ENCODE peak calls at places on chromosomes 2 and 18, in eight cellular contexts. U is Caki2; O is EL; D is NCI-H510A; Y is activated effector memory CD4-positive, alpha-beta T cell treated with anti-CD3 and anti-CD28 coated beads, Interleukin-2, amount 50 U/mL, for 16 hours; J is suprapubic skin; P is kidney; Z is GDM1. L is an unnamed sample.
A peak's percentile ranks its signal among the peaks of the same experiment; 100 is the strongest.

GRCh38 chr18:59372975-59373374 is 13.9 kb upstream of the LMAN1 start:
- DNase-seq in D (no peak), P (no peak), J (no peak), U (no peak), Y (no peak), O (no peak), Z (no peak), L (no peak)

GRCh38 chr2:41647468-41648042 is 400.3 kb upstream of the PKDCC start:
- DNase-seq in U (no peak), J (no peak), Z (no peak), P (no peak), Y (no peak), D (no peak), O (no peak), L (no peak)

GRCh38 chr2:159941729-159942128 is 120.7 kb downstream of the PLA2R1 start:
- DNase-seq in O (no peak), Y (no peak), J (no peak), P (no peak), Z (no peak), U (no peak), D (no peak), L (no peak)

GRCh38 chr2:207635468-207636200 is 10.4 kb upstream of the METTL21A start:
- DNase-seq in D (no peak), J (no peak), Z (no peak), U (no peak), P (no peak), Y (no peak), O (peak; percentile 68), L (no peak)

GRCh38 chr18:10015941-10016819 is 102.4 kb downstream of the VAPA start:
- DNase-seq in P (no peak), D (no peak), O (peak; percentile 97), U (peak; percentile 91), J (no peak), Z (no peak), Y (no peak), L (no peak)

GRCh38 chr2:168097431-168097830 is 150.0 kb downstream of the STK39 start:
- DNase-seq in Z (no peak), U (peak; percentile 94), D (no peak), O (no peak), Y (no peak), J (no peak), P (no peak), L (no peak)

GRCh38 chr2:14634223-14634884 is 1.8 kb downstream of the LRATD1 start:
- DNase-seq in U (peak; percentile 83), Z (no peak), P (peak; percentile 93), D (peak; percentile 67), Y (no peak), J (peak; percentile 87), O (peak; percentile 72), L (peak; percentile 42)

GRCh38 chr2:234437642-234438321 is 59.1 kb downstream of the ARL4C start:
- DNase-seq in Z (no peak), O (no peak), U (no peak), D (no peak), Y (no peak), P (no peak), J (no peak), L (no peak)

GRCh38 chr2:236998250-236998649 is 87.4 kb upstream of the COPS8 start:
- DNase-seq in O (peak; percentile 4), U (peak; percentile 23), D (no peak), J (no peak), Y (no peak), Z (no peak), P (no peak), L (no peak)

GRCh38 chr18:6835345-6835744 is 105.8 kb downstream of the ARHGAP28 start:
- DNase-seq in P (no peak), U (no peak), J (no peak), Y (no peak), Z (no peak), O (no peak), D (no peak), L (no peak)

GRCh38 chr2:59528525-59528924 is 1024.9 kb downstream of the BCL11A start:
- DNase-seq in D (no peak), U (no peak), P (no peak), J (no peak), Z (peak; percentile 25), O (no peak), Y (no peak), L (no peak)

GRCh38 chr2:232925153-232925768 is 55.2 kb downstream of the SNORC start:
- DNase-seq in P (no peak), Z (no peak), U (no peak), Y (no peak), J (no peak), D (no peak), O (no peak), L (no peak)

GRCh38 chr2:207514451-207514850 is 15.3 kb upstream of the CREB1 start:
- DNase-seq in J (no peak), O (no peak), U (no peak), Y (no peak), Z (no peak), P (no peak), D (no peak), L (no peak)

GRCh38 chr2:215712850-215713230 is 277.0 kb upstream of the FN1 start:
- DNase-seq in O (peak; percentile 13), U (peak; percentile 81), J (no peak), Z (no peak), Y (no peak), D (no peak), P (no peak), L (no peak)

GRCh38 chr2:162929571-162929970 is 91.0 kb upstream of the KCNH7 start:
- DNase-seq in P (no peak), O (peak; percentile 10), D (no peak), Y (no peak), J (no peak), Z (no peak), U (peak; percentile 56), L (no peak)

GRCh38 chr2:128695646-128696240 is 377.1 kb upstream of the HS6ST1 start:
- DNase-seq in D (no peak), Z (no peak), J (no peak), U (no peak), Y (no peak), P (no peak), O (no peak), L (no peak)

GRCh38 chr2:101253713-101254085 is 1.0 kb downstream of the CNOT11 start:
- DNase-seq in O (peak; percentile 9), J (no peak), Z (no peak), D (no peak), P (no peak), Y (no peak), U (no peak), L (peak; percentile 4)

GRCh38 chr2:195612515-195613495 is 44.2 kb upstream of the SLC39A10 start:
- DNase-seq in J (no peak), D (no peak), P (no peak), U (peak; percentile 90), O (peak; percentile 83), Z (no peak), Y (no peak), L (no peak)

GRCh38 chr18:49447810-49448745 is 12.4 kb downstream of the DYM start:
- DNase-seq in P (no peak), Z (peak; percentile 68), J (no peak), U (peak; percentile 8), D (no peak), O (peak; percentile 72), Y (peak; percentile 69), L (peak; percentile 59)

GRCh38 chr2:69645026-69645425 is 1.5 kb upstream of the AAK1 start:
- DNase-seq in J (no peak), O (no peak), D (no peak), Z (no peak), P (no peak), Y (no peak), U (peak; percentile 26), L (peak; percentile 37)

GRCh38 chr18:38563396-38563980 is 997.9 kb upstream of the CELF4 start:
- DNase-seq in O (no peak), P (no peak), Y (no peak), U (no peak), D (no peak), Z (no peak), J (no peak), L (peak; percentile 5)

GRCh38 chr2:169462896-169463695 is 16.2 kb upstream of the BBS5 start:
- DNase-seq in Z (no peak), P (no peak), Y (no peak), O (peak; percentile 73), D (no peak), U (no peak), J (no peak), L (no peak)

GRCh38 chr18:7789853-7790552 is 222.9 kb downstream of the PTPRM start:
- DNase-seq in D (peak; percentile 20), O (peak; percentile 49), P (no peak), Z (no peak), Y (no peak), U (peak; percentile 34), J (no peak), L (no peak)

L was measured in activated CD8-positive, alpha-beta T cell treated with anti-CD3 and anti-CD28 coated beads for 36 hours.